ENCODE peak calls at places on chromosome 6, in five cellular contexts. E is B cell, X is WTC11, P is fibroblast of lung, K is GM10248. O is an unnamed sample.

GRCh38 chr6:104603108-104603745 is 256.5 kb downstream of the HACE1 start:
- DNase-seq in E (no peak), X (no peak), P (no peak), K (no peak), O (no peak)

GRCh38 chr6:148231572-148231971 is 111.1 kb upstream of the SASH1 start:
- DNase-seq in E (no peak), X (no peak), P (peak), K (no peak), O (no peak)

GRCh38 chr6:143967861-143968498 is 40.1 kb downstream of the PLAGL1 start:
- DNase-seq in E (no peak), X (no peak), P (peak), K (no peak), O (no peak)

GRCh38 chr6:3118353-3119039 is at the start of gene BPHL:
- DNase-seq in E (peak), X (peak), P (peak), K (peak), O (peak)

GRCh38 chr6:154614101-154614500 is 103.6 kb upstream of the CNKSR3 start:
- DNase-seq in E (no peak), X (no peak), P (no peak), K (no peak), O (no peak)

GRCh38 chr6:122604676-122605075 is 5.5 kb upstream of the PKIB start:
- DNase-seq in E (no peak), X (no peak), P (no peak), K (no peak), O (no peak)

GRCh38 chr6:29702519-29703103 is 20.6 kb upstream of the HLA-F start:
- DNase-seq in E (no peak), X (peak), P (no peak), K (peak), O (peak)

GRCh38 chr6:116244284-116244683 is 9.6 kb downstream of the TSPYL4 start:
- DNase-seq in E (no peak), X (no peak), P (no peak), K (no peak), O (no peak)

GRCh38 chr6:11835065-11835464 is 56.5 kb upstream of the ADTRP start:
- DNase-seq in E (no peak), X (no peak), P (no peak), K (no peak), O (no peak)

DNA sequence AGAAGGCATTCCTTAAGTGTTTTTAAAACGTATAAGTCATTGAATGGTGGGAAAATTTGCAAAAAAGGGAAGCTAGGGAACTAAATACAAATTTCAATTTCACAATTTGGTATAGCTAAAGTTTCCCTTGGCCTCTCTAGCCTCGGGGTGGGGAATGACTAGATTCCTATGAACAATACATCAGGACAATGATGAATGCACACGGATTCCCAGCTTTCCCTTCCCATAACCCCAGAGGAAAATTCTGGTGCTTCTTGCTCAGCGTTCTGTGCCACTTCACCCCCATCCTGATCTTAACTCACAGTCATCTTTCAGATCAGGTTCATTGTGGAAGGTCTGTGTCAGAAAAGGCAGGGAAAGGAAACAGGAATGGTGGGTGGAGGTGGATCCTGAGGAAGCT is 113.2 kb upstream of the ASF1A start:
- DNase-seq in E (no peak), X (no peak), P (no peak), K (no peak), O (no peak)
- TF ChIP-seq CTCF in E (no peak), X (no peak), P (no peak), K (no peak), O (no peak)

GRCh38 chr6:97049254-97050004 is 124.9 kb downstream of the KLHL32 start:
- DNase-seq in E (no peak), X (no peak), P (no peak), K (peak), O (peak)

GRCh38 chr6:97048771-97049170 is 124.2 kb downstream of the KLHL32 start:
- DNase-seq in E (no peak), X (no peak), P (no peak), K (no peak), O (no peak)

GRCh38 chr6:97052152-97052787 is 127.7 kb downstream of the KLHL32 start:
- DNase-seq in E (no peak), X (no peak), P (no peak), K (no peak), O (no peak)

GRCh38 chr6:97055743-97056142 is 131.2 kb downstream of the KLHL32 start:
- DNase-seq in E (no peak), X (no peak), P (no peak), K (no peak), O (no peak)

GRCh38 chr6:97053643-97054411 is 129.3 kb downstream of the KLHL32 start:
- DNase-seq in E (no peak), X (no peak), P (peak), K (no peak), O (no peak)
- TF ChIP-seq CTCF in E (peak), X (peak), P (peak), K (peak), O (peak)

GRCh38 chr6:45226081-45226480 is 102.0 kb upstream of the RUNX2 start:
- DNase-seq in E (no peak), X (no peak), P (no peak), K (no peak), O (no peak)
- TF ChIP-seq CTCF in E (no peak), X (no peak), P (peak), K (no peak), O (no peak)

GRCh38 chr6:42962502-42963178 is 2.1 kb downstream of the GNMT start:
- DNase-seq in E (no peak), X (no peak), P (no peak), K (no peak), O (no peak)

GRCh38 chr6:42962096-42962495 is 1.5 kb downstream of the GNMT start:
- DNase-seq in E (no peak), X (no peak), P (no peak), K (no peak), O (no peak)

GRCh38 chr6:42961020-42961470 is 491 bp downstream of the GNMT start:
- DNase-seq in E (no peak), X (no peak), P (no peak), K (no peak), O (no peak)

GRCh38 chr6:42963179-42963854 is 2.8 kb downstream of the GNMT start:
- DNase-seq in E (no peak), X (no peak), P (no peak), K (no peak), O (no peak)

GRCh38 chr6:42963855-42964605 is 3.5 kb downstream of the GNMT start:
- DNase-seq in E (no peak), X (peak), P (peak), K (no peak), O (no peak)
- TF ChIP-seq CTCF in E (no peak), X (no peak), P (peak), K (peak), O (no peak)

GRCh38 chr6:43977404-43978111 is 149.7 kb downstream of the MRPL14 start:
- DNase-seq in E (peak), X (no peak), P (no peak), K (peak), O (peak)
- TF ChIP-seq CTCF in E (no peak), X (no peak), P (peak), K (no peak), O (no peak)

DNA sequence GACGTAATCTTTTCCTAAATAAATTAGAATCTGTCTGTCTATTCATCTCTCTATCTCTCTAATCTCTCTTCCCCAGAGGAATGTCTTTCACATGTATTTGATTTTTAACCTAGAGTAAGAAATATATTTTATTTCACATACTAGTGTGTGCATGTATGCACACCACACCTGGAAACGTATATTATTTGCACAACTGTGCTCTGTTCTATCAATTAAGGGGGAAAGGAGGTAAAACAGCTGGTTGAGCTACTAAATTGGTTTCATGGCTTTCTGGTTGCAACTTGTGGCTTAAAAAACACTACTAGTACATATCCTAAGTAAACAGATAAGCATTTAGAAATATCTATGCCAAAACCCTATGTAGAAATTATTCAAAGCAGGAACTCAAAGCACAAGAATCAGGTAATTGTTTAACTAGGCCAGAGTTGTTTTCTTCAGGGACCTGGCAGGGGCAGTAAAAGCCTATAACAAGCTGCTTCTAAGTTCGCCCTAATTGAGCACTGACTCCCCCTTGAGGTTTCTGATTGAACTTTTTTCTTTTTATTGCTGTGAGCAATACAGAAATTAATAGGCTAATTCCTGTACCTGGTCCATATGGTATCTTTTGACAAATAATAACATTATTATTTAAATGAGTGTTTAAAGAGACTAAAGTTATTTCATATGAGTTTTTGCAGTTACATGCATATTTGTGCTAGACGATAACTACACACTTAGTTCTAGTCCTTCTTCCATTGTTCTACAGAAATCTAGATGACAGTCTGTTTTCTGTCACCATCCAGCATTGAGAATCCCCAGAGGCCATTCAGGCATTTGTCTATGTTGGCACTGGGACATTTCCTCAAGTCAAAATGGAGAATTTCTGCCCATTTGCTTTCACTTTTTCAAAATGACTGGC is 88.6 kb downstream of the MCHR2 start:
- DNase-seq in E (no peak), X (no peak), P (peak), K (peak), O (peak)
- TF ChIP-seq CTCF in E (peak), X (peak), P (peak), K (peak), O (peak)

GRCh38 chr6:36130672-36131516 is 581 bp downstream of the MAPK13 start:
- DNase-seq in E (no peak), X (peak), P (no peak), K (peak), O (peak)
- TF ChIP-seq CTCF in E (no peak), X (no peak), P (no peak), K (peak), O (no peak)

GRCh38 chr6:167090171-167090570 is 32.7 kb upstream of the CCR6 start:
- DNase-seq in E (no peak), X (no peak), P (no peak), K (no peak), O (no peak)
- TF ChIP-seq CTCF in E (no peak), X (no peak), P (no peak), K (no peak), O (no peak)

GRCh38 chr6:112163295-112164257 is 76.2 kb downstream of the FAM229B start:
- DNase-seq in E (peak), X (peak), P (peak), K (peak), O (peak)
- TF ChIP-seq CTCF in E (peak), X (peak), P (peak), K (peak), O (peak)